ENCODE peak calls at places on chromosomes 4 and X, in ten cellular contexts. L is HepG2, G is A549, Z is endothelial cell of umbilical vein, B is HCT116, M is GM12878, I is NB4, S is SK-N-SH, Q is K562, K is H1. H is an unnamed sample.

GRCh38 chrX:14095702-14096101 is 66.0 kb upstream of the GEMIN8 start:
- DNase-seq in L (peak), G (no peak), Z (peak), B (peak), M (peak), I (peak), S (peak), Q (peak), K (peak), H (peak)

GRCh38 chrX:154446430-154446829 is 2.5 kb downstream of the FAM50A start:
- DNase-seq in L (no peak), G (no peak), Z (no peak), B (no peak), M (no peak), I (no peak), S (no peak), Q (no peak), K (no peak), H (no peak)

GRCh38 chr4:124854968-124855367 is 142.4 kb upstream of the ANKRD50 start:
- DNase-seq in L (no peak), G (no peak), Z (no peak), B (no peak), M (peak), I (no peak), S (no peak), Q (no peak), K (no peak), H (no peak)

GRCh38 chr4:173056708-173057107 is 111.9 kb upstream of the GALNT7 start:
- DNase-seq in L (no peak), G (no peak), Z (no peak), B (no peak), M (no peak), I (no peak), S (no peak), Q (no peak), K (no peak), H (no peak)

GRCh38 chrX:20026278-20026677 is 35.4 kb upstream of the BCLAF3 start:
- DNase-seq in L (peak), G (no peak), Z (no peak), B (no peak), M (no peak), I (peak), S (no peak), Q (no peak), K (no peak), H (no peak)

GRCh38 chr4:26719954-26720552 is 136.2 kb downstream of the TBC1D19 start:
- DNase-seq in L (no peak), G (no peak), Z (peak), B (peak), M (no peak), I (peak), S (peak), Q (no peak), K (no peak), H (no peak)

GRCh38 chr4:104491396-104491821 is 3.3 kb downstream of the CXXC4 start:
- DNase-seq in L (no peak), G (peak), Z (no peak), B (no peak), M (no peak), I (peak), S (peak), Q (peak), K (no peak), H (peak)

GRCh38 chr4:89283226-89283974 is 24.2 kb downstream of the GPRIN3 start:
- DNase-seq in L (peak), G (no peak), Z (no peak), B (no peak), M (no peak), I (no peak), S (no peak), Q (no peak), K (no peak), H (no peak)

GRCh38 chr4:90126805-90127204 is 389 bp upstream of the CCSER1 start:
- DNase-seq in L (no peak), G (no peak), Z (no peak), B (no peak), M (no peak), I (no peak), S (no peak), Q (no peak), K (no peak), H (no peak)

GRCh38 chr4:40264995-40265909 is 68.4 kb downstream of the RHOH start:
- DNase-seq in L (no peak), G (no peak), Z (no peak), B (no peak), M (no peak), I (peak), S (peak), Q (peak), K (no peak), H (peak)

GRCh38 chrX:21683910-21684309 is 25.8 kb upstream of the KLHL34 start:
- DNase-seq in L (no peak), G (no peak), Z (no peak), B (no peak), M (no peak), I (no peak), S (no peak), Q (no peak), K (no peak), H (no peak)

GRCh38 chrX:1524874-1525582 is 12.0 kb downstream of the P2RY8 start:
- DNase-seq in L (no peak), G (no peak), Z (no peak), B (no peak), M (no peak), I (no peak), S (no peak), Q (no peak), K (no peak), H (no peak)

GRCh38 chrX:13478740-13479451 is 90.5 kb upstream of the EGFL6 start:
- DNase-seq in L (no peak), G (no peak), Z (no peak), B (no peak), M (no peak), I (no peak), S (no peak), Q (no peak), K (no peak), H (no peak)

GRCh38 chr4:183855651-183856190 is 49.4 kb upstream of the STOX2 start:
- DNase-seq in L (no peak), G (no peak), Z (no peak), B (no peak), M (no peak), I (no peak), S (no peak), Q (no peak), K (no peak), H (no peak)

GRCh38 chr4:109411964-109412363 is 21.7 kb upstream of the SEC24B start:
- DNase-seq in L (no peak), G (no peak), Z (peak), B (no peak), M (no peak), I (no peak), S (no peak), Q (no peak), K (no peak), H (no peak)

GRCh38 chrX:32408389-32408788 is 803.0 kb downstream of the DMD start:
- DNase-seq in L (no peak), G (no peak), Z (no peak), B (no peak), M (no peak), I (peak), S (peak), Q (no peak), K (no peak), H (no peak)

GRCh38 chr4:137531951-137532868 is at the start of gene PCDH18:
- DNase-seq in L (no peak), G (no peak), Z (peak), B (no peak), M (peak), I (no peak), S (peak), Q (no peak), K (peak), H (peak)

GRCh38 chrX:53239474-53239873 is 14.5 kb upstream of the KDM5C start:
- DNase-seq in L (peak), G (peak), Z (no peak), B (no peak), M (no peak), I (peak), S (no peak), Q (peak), K (no peak), H (peak)

GRCh38 chrX:47047989-47048388 is 30.3 kb upstream of the RGN start:
- DNase-seq in L (no peak), G (no peak), Z (peak), B (no peak), M (no peak), I (no peak), S (no peak), Q (peak), K (no peak), H (no peak)

GRCh38 chr4:864456-865120 is 38.7 kb upstream of the CPLX1 start:
- DNase-seq in L (no peak), G (no peak), Z (no peak), B (no peak), M (no peak), I (no peak), S (no peak), Q (no peak), K (no peak), H (no peak)

GRCh38 chr4:4860803-4861591 is 1.5 kb downstream of the MSX1 start:
- DNase-seq in L (peak), G (no peak), Z (peak), B (no peak), M (no peak), I (no peak), S (peak), Q (peak), K (no peak), H (peak)

GRCh38 chrX:7076245-7076661 is 71.3 kb upstream of the STS start:
- DNase-seq in L (no peak), G (no peak), Z (no peak), B (no peak), M (no peak), I (no peak), S (no peak), Q (no peak), K (no peak), H (no peak)

GRCh38 chrX:88325634-88326033 is 421.4 kb upstream of the CPXCR1 start:
- DNase-seq in L (no peak), G (no peak), Z (no peak), B (no peak), M (no peak), I (peak), S (no peak), Q (no peak), K (no peak), H (no peak)

GRCh38 chr4:184369871-184370270 is 104.5 kb downstream of the IRF2 start:
- DNase-seq in L (no peak), G (no peak), Z (no peak), B (no peak), M (no peak), I (no peak), S (no peak), Q (no peak), K (no peak), H (no peak)

GRCh38 chrX:39519213-39519544 is 578.6 kb downstream of the BCOR start:
- DNase-seq in L (no peak), G (no peak), Z (peak), B (no peak), M (no peak), I (no peak), S (peak), Q (no peak), K (no peak), H (no peak)

GRCh38 chrX:130109429-130110378 is 593 bp downstream of the ELF4 start:
- DNase-seq in L (no peak), G (no peak), Z (no peak), B (no peak), M (no peak), I (peak), S (peak), Q (peak), K (no peak), H (peak)

GRCh38 chr4:6263541-6264540 is 5.8 kb upstream of the WFS1 start:
- DNase-seq in L (peak), G (no peak), Z (peak), B (no peak), M (no peak), I (peak), S (peak), Q (no peak), K (no peak), H (peak)

GRCh38 chr4:127783026-127783769 is 1.1 kb downstream of the HSPA4L start:
- DNase-seq in L (peak), G (peak), Z (peak), B (peak), M (no peak), I (peak), S (peak), Q (peak), K (no peak), H (peak)

GRCh38 chrX:23493941-23494374 is 159.3 kb downstream of the PTCHD1 start:
- DNase-seq in L (no peak), G (no peak), Z (peak), B (peak), M (no peak), I (peak), S (no peak), Q (no peak), K (no peak), H (no peak)

GRCh38 chr4:7956306-7957112 is 16.8 kb upstream of the AFAP1 start:
- DNase-seq in L (peak), G (no peak), Z (peak), B (no peak), M (no peak), I (no peak), S (peak), Q (no peak), K (no peak), H (no peak)

GRCh38 chr4:118989098-118990080 is 100.7 kb downstream of the SYNPO2 start:
- DNase-seq in L (no peak), G (peak), Z (peak), B (no peak), M (no peak), I (no peak), S (no peak), Q (no peak), K (no peak), H (no peak)

GRCh38 chr4:20626326-20626725 is 73.9 kb upstream of the PACRGL start:
- DNase-seq in L (no peak), G (no peak), Z (no peak), B (no peak), M (no peak), I (no peak), S (no peak), Q (no peak), K (no peak), H (no peak)

GRCh38 chrX:134821901-134822300 is 163.6 kb upstream of the PLAC1 start:
- DNase-seq in L (no peak), G (no peak), Z (peak), B (no peak), M (no peak), I (no peak), S (no peak), Q (no peak), K (no peak), H (no peak)

GRCh38 chr4:2714071-2714770 is 41.9 kb downstream of the TNIP2 start:
- DNase-seq in L (no peak), G (no peak), Z (peak), B (no peak), M (no peak), I (no peak), S (peak), Q (no peak), K (no peak), H (no peak)
- TF ChIP-seq MAX in L (no peak), G (no peak), Z (no peak), B (no peak), M (no peak), I (no peak), S (no peak), Q (no peak), K (no peak), H (no peak)

DNA sequence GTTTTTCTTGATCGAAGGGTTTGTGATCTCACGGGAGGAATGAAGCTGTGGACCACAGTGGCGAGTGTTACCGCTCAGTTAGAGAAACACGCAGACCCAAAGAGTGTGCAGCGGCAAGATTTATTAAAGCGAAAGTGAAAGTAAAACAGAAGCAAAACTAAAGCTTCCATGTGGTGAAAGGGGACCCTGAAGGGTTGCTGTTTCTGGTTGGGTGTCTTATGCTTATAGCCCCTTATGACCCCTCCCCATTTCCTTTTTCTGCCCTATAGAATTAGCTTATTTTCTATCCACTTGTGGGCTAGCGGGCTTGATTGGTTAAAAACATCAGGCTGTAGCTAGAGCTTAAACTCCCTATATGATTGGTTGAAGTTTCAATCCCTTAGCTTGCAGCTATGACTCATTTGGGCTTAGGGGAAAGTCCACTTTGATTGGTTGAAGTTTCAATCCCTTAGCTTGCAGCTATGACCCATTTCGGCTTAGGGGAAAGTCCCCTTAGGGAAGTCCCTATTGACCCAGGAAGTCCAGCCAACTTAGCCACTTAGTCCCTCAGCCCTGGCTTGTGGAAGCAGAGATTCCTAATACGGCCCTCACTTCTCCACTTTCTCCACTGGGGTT is 171.2 kb upstream of the NWD2 start:
- DNase-seq in L (no peak), G (no peak), Z (no peak), B (no peak), M (peak), I (peak), S (peak), Q (peak), K (no peak), H (no peak)
- TF ChIP-seq MAX in L (no peak), G (no peak), Z (no peak), B (no peak), M (no peak), I (no peak), S (no peak), Q (no peak), K (no peak), H (no peak)

GRCh38 chr4:47704693-47705325 is 133.1 kb downstream of the CORIN start:
- DNase-seq in L (peak), G (no peak), Z (peak), B (no peak), M (no peak), I (peak), S (peak), Q (no peak), K (peak), H (peak)
- TF ChIP-seq MAX in L (peak), G (no peak), Z (no peak), B (peak), M (no peak), I (peak), S (no peak), Q (no peak), K (peak), H (no peak)

GRCh38 chr4:75547647-75548387 is 8.0 kb upstream of the ODAPH start:
- DNase-seq in L (peak), G (no peak), Z (no peak), B (no peak), M (no peak), I (peak), S (peak), Q (no peak), K (no peak), H (no peak)
- TF ChIP-seq MAX in L (no peak), G (no peak), Z (no peak), B (no peak), M (no peak), I (no peak), S (no peak), Q (no peak), K (no peak), H (no peak)

GRCh38 chr4:82588871-82589270 is 27.1 kb upstream of the TMEM150C start:
- DNase-seq in L (no peak), G (no peak), Z (no peak), B (no peak), M (no peak), I (no peak), S (no peak), Q (no peak), K (no peak), H (no peak)

GRCh38 chr4:82587826-82588225 is 26.0 kb upstream of the TMEM150C start:
- DNase-seq in L (no peak), G (no peak), Z (no peak), B (no peak), M (no peak), I (no peak), S (no peak), Q (no peak), K (no peak), H (no peak)

GRCh38 chr4:82584921-82585320 is 23.1 kb upstream of the TMEM150C start:
- DNase-seq in L (no peak), G (no peak), Z (no peak), B (no peak), M (no peak), I (no peak), S (no peak), Q (no peak), K (no peak), H (no peak)

GRCh38 chr4:82583897-82584604 is 22.3 kb upstream of the TMEM150C start:
- DNase-seq in L (no peak), G (no peak), Z (no peak), B (no peak), M (no peak), I (no peak), S (no peak), Q (no peak), K (no peak), H (no peak)

DNA sequence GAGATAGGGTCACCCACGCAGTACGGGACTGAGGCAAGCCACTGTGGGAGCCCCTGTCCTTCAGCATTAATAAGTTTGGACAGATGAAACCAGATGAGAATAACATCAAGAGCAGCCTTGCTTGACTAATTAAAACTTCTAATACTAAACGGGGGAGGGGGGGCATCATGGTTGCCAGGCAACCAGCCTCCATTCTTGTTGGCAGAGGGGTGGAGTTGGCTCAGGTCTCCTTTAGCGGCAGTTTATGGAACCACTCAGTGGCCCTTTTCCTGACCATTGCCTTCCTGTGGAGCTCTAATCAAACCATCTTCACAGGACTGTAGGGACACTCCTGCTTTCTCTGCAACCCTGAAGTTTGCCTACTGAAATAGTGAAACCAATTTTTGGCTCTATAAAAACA is 24.3 kb upstream of the TMEM150C start:
- DNase-seq in L (no peak), G (no peak), Z (no peak), B (no peak), M (no peak), I (no peak), S (no peak), Q (no peak), K (no peak), H (no peak)
- TF ChIP-seq MAX in L (no peak), G (no peak), Z (no peak), B (no peak), M (no peak), I (no peak), S (no peak), Q (no peak), K (no peak), H (no peak)